ENCODE peak calls at places on chromosomes 7 and 10, in ten cellular contexts. One of them, this sample, is unnamed.

GRCh38 chr10:102545997-102546396 is 42.2 kb downstream of the SUFU start:
- DNase-seq in coronary artery: peak
- DNase-seq in CD8-positive, alpha-beta T cell: no peak
- DNase-seq in right cardiac atrium: no peak
- DNase-seq in endothelial cell of umbilical vein: no peak
- DNase-seq in psoas muscle: no peak
- DNase-seq in colonic mucosa: no peak
- DNase-seq in A549: no peak
- DNase-seq in cardiac muscle cell: peak
- DNase-seq in endodermal cell: no peak
- DNase-seq in this sample: peak

GRCh38 chr10:74955796-74956195 is 129.4 kb downstream of the KAT6B start:
- DNase-seq in coronary artery: no peak
- DNase-seq in CD8-positive, alpha-beta T cell: no peak
- DNase-seq in right cardiac atrium: no peak
- DNase-seq in endothelial cell of umbilical vein: no peak
- DNase-seq in psoas muscle: no peak
- DNase-seq in colonic mucosa: no peak
- DNase-seq in A549: no peak
- DNase-seq in cardiac muscle cell: peak
- DNase-seq in endodermal cell: no peak
- DNase-seq in this sample: no peak

GRCh38 chr7:123622660-123623386 is 21.2 kb downstream of the ASB15 start:
- DNase-seq in coronary artery: no peak
- DNase-seq in CD8-positive, alpha-beta T cell: no peak
- DNase-seq in right cardiac atrium: no peak
- DNase-seq in endothelial cell of umbilical vein: no peak
- DNase-seq in psoas muscle: no peak
- DNase-seq in colonic mucosa: peak
- DNase-seq in A549: no peak
- DNase-seq in cardiac muscle cell: no peak
- DNase-seq in endodermal cell: no peak
- DNase-seq in this sample: no peak

GRCh38 chr7:142436601-142437000 is 178.7 kb upstream of the PRSS58 start:
- DNase-seq in coronary artery: no peak
- DNase-seq in CD8-positive, alpha-beta T cell: no peak
- DNase-seq in right cardiac atrium: no peak
- DNase-seq in endothelial cell of umbilical vein: peak
- DNase-seq in psoas muscle: no peak
- DNase-seq in colonic mucosa: no peak
- DNase-seq in A549: peak
- DNase-seq in cardiac muscle cell: no peak
- DNase-seq in endodermal cell: no peak
- DNase-seq in this sample: peak

GRCh38 chr10:112639291-112639690 is 192.3 kb downstream of the VTI1A start:
- DNase-seq in coronary artery: no peak
- DNase-seq in CD8-positive, alpha-beta T cell: no peak
- DNase-seq in right cardiac atrium: no peak
- DNase-seq in endothelial cell of umbilical vein: no peak
- DNase-seq in psoas muscle: no peak
- DNase-seq in colonic mucosa: no peak
- DNase-seq in A549: no peak
- DNase-seq in cardiac muscle cell: no peak
- DNase-seq in endodermal cell: no peak
- DNase-seq in this sample: no peak

GRCh38 chr7:143811-144453 is 48.4 kb upstream of the FAM20C start:
- DNase-seq in coronary artery: no peak
- DNase-seq in CD8-positive, alpha-beta T cell: no peak
- DNase-seq in right cardiac atrium: peak
- DNase-seq in endothelial cell of umbilical vein: no peak
- DNase-seq in psoas muscle: no peak
- DNase-seq in colonic mucosa: peak
- DNase-seq in A549: no peak
- DNase-seq in cardiac muscle cell: no peak
- DNase-seq in endodermal cell: no peak
- DNase-seq in this sample: no peak

GRCh38 chr7:23474098-23474828 is 4.0 kb upstream of the IGF2BP3 start:
- DNase-seq in coronary artery: no peak
- DNase-seq in CD8-positive, alpha-beta T cell: no peak
- DNase-seq in right cardiac atrium: peak
- DNase-seq in endothelial cell of umbilical vein: peak
- DNase-seq in psoas muscle: peak
- DNase-seq in colonic mucosa: peak
- DNase-seq in A549: peak
- DNase-seq in cardiac muscle cell: peak
- DNase-seq in endodermal cell: peak
- DNase-seq in this sample: peak

GRCh38 chr7:50416509-50417299 is 33.4 kb downstream of the FIGNL1 start:
- DNase-seq in coronary artery: no peak
- DNase-seq in CD8-positive, alpha-beta T cell: no peak
- DNase-seq in right cardiac atrium: no peak
- DNase-seq in endothelial cell of umbilical vein: no peak
- DNase-seq in psoas muscle: no peak
- DNase-seq in colonic mucosa: no peak
- DNase-seq in A549: no peak
- DNase-seq in cardiac muscle cell: no peak
- DNase-seq in endodermal cell: peak
- DNase-seq in this sample: no peak

GRCh38 chr7:17706734-17707133 is 233.6 kb downstream of the SNX13 start:
- DNase-seq in coronary artery: no peak
- DNase-seq in CD8-positive, alpha-beta T cell: no peak
- DNase-seq in right cardiac atrium: no peak
- DNase-seq in endothelial cell of umbilical vein: peak
- DNase-seq in psoas muscle: no peak
- DNase-seq in colonic mucosa: peak
- DNase-seq in A549: peak
- DNase-seq in cardiac muscle cell: peak
- DNase-seq in endodermal cell: peak
- DNase-seq in this sample: peak

GRCh38 chr7:107059468-107059867 is 15.0 kb downstream of the PRKAR2B start:
- DNase-seq in coronary artery: no peak
- DNase-seq in CD8-positive, alpha-beta T cell: no peak
- DNase-seq in right cardiac atrium: no peak
- DNase-seq in endothelial cell of umbilical vein: no peak
- DNase-seq in psoas muscle: no peak
- DNase-seq in colonic mucosa: no peak
- DNase-seq in A549: no peak
- DNase-seq in cardiac muscle cell: no peak
- DNase-seq in endodermal cell: no peak
- DNase-seq in this sample: no peak

GRCh38 chr10:31660301-31660700 is 268.3 kb downstream of the ARHGAP12 start:
- DNase-seq in coronary artery: no peak
- DNase-seq in CD8-positive, alpha-beta T cell: no peak
- DNase-seq in right cardiac atrium: no peak
- DNase-seq in endothelial cell of umbilical vein: no peak
- DNase-seq in psoas muscle: no peak
- DNase-seq in colonic mucosa: no peak
- DNase-seq in A549: no peak
- DNase-seq in cardiac muscle cell: no peak
- DNase-seq in endodermal cell: no peak
- DNase-seq in this sample: no peak

GRCh38 chr10:218753-219152 is 83.5 kb downstream of the ZMYND11 start:
- DNase-seq in coronary artery: no peak
- DNase-seq in CD8-positive, alpha-beta T cell: no peak
- DNase-seq in right cardiac atrium: no peak
- DNase-seq in endothelial cell of umbilical vein: peak
- DNase-seq in psoas muscle: no peak
- DNase-seq in colonic mucosa: no peak
- DNase-seq in A549: no peak
- DNase-seq in cardiac muscle cell: no peak
- DNase-seq in endodermal cell: no peak
- DNase-seq in this sample: no peak
- H3K4me3 ChIP-seq in coronary artery: no peak
- H3K4me3 ChIP-seq in CD8-positive, alpha-beta T cell: no peak
- H3K4me3 ChIP-seq in right cardiac atrium: no peak
- H3K4me3 ChIP-seq in endothelial cell of umbilical vein: no peak
- H3K4me3 ChIP-seq in psoas muscle: no peak
- H3K4me3 ChIP-seq in colonic mucosa: no peak
- H3K4me3 ChIP-seq in A549: no peak
- H3K4me3 ChIP-seq in cardiac muscle cell: no peak
- H3K4me3 ChIP-seq in endodermal cell: no peak
- H3K4me3 ChIP-seq in this sample: no peak

DNA sequence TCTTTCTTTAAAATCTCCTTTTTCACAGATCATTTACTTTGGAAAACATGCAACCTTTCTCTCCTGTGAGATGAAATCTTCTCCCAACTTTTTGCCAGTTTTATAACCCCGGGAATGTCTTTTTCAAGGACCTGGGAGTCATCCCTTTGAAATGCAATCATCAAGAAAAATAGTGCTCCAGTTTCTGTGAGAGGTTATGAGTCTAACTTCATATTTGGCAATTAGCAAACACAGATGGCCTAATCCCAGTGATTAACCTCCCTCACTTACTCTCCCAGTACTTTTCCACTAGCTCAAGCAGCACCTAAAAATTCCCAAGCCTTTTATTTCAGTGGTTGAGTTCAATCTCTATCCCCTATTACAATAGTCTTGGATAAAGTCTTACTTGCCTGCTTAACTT is 185.8 kb upstream of the TMEM106B start:
- DNase-seq in coronary artery: no peak
- DNase-seq in CD8-positive, alpha-beta T cell: no peak
- DNase-seq in right cardiac atrium: no peak
- DNase-seq in endothelial cell of umbilical vein: no peak
- DNase-seq in psoas muscle: no peak
- DNase-seq in colonic mucosa: no peak
- DNase-seq in A549: no peak
- DNase-seq in cardiac muscle cell: peak
- DNase-seq in endodermal cell: no peak
- DNase-seq in this sample: no peak
- H3K4me3 ChIP-seq in coronary artery: no peak
- H3K4me3 ChIP-seq in CD8-positive, alpha-beta T cell: no peak
- H3K4me3 ChIP-seq in right cardiac atrium: no peak
- H3K4me3 ChIP-seq in endothelial cell of umbilical vein: no peak
- H3K4me3 ChIP-seq in psoas muscle: no peak
- H3K4me3 ChIP-seq in colonic mucosa: no peak
- H3K4me3 ChIP-seq in A549: no peak
- H3K4me3 ChIP-seq in cardiac muscle cell: no peak
- H3K4me3 ChIP-seq in endodermal cell: no peak
- H3K4me3 ChIP-seq in this sample: no peak

GRCh38 chr10:73780966-73781365 is 882 bp upstream of the CHCHD1 start:
- DNase-seq in coronary artery: no peak
- DNase-seq in CD8-positive, alpha-beta T cell: no peak
- DNase-seq in right cardiac atrium: no peak
- DNase-seq in endothelial cell of umbilical vein: no peak
- DNase-seq in psoas muscle: no peak
- DNase-seq in colonic mucosa: peak
- DNase-seq in A549: no peak
- DNase-seq in cardiac muscle cell: no peak
- DNase-seq in endodermal cell: no peak
- DNase-seq in this sample: no peak

GRCh38 chr10:73781548-73781878 is 335 bp upstream of the CHCHD1 start:
- DNase-seq in coronary artery: no peak
- DNase-seq in CD8-positive, alpha-beta T cell: no peak
- DNase-seq in right cardiac atrium: no peak
- DNase-seq in endothelial cell of umbilical vein: no peak
- DNase-seq in psoas muscle: no peak
- DNase-seq in colonic mucosa: no peak
- DNase-seq in A549: no peak
- DNase-seq in cardiac muscle cell: no peak
- DNase-seq in endodermal cell: no peak
- DNase-seq in this sample: no peak

GRCh38 chr10:73779539-73780197 is 2.2 kb upstream of the CHCHD1 start:
- DNase-seq in coronary artery: no peak
- DNase-seq in CD8-positive, alpha-beta T cell: no peak
- DNase-seq in right cardiac atrium: no peak
- DNase-seq in endothelial cell of umbilical vein: no peak
- DNase-seq in psoas muscle: no peak
- DNase-seq in colonic mucosa: no peak
- DNase-seq in A549: no peak
- DNase-seq in cardiac muscle cell: no peak
- DNase-seq in endodermal cell: no peak
- DNase-seq in this sample: no peak

GRCh38 chr10:73780301-73780700 is 1.5 kb upstream of the CHCHD1 start:
- DNase-seq in coronary artery: no peak
- DNase-seq in CD8-positive, alpha-beta T cell: no peak
- DNase-seq in right cardiac atrium: no peak
- DNase-seq in endothelial cell of umbilical vein: no peak
- DNase-seq in psoas muscle: no peak
- DNase-seq in colonic mucosa: no peak
- DNase-seq in A549: no peak
- DNase-seq in cardiac muscle cell: no peak
- DNase-seq in endodermal cell: no peak
- DNase-seq in this sample: no peak

DNA sequence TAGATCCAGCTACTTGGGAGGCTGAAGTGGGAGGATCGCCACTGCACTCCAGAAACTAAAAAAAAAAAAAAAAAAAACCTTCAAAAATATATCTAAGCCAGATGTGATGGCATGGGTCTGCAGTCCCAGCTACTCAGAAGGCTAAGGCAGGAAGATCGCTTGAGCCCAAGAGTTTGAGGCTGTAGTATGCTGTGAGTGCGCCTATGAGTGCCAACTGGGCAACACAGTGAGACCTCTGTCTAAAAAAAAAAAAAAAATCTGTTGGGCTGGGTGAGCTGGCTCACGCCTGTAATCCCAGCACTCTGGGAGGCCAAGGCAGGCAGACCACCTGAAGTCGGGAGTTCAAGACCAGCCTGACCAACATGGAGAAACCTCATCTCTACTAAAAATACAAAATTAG is 2.8 kb upstream of the CHCHD1 start:
- DNase-seq in coronary artery: no peak
- DNase-seq in CD8-positive, alpha-beta T cell: no peak
- DNase-seq in right cardiac atrium: no peak
- DNase-seq in endothelial cell of umbilical vein: no peak
- DNase-seq in psoas muscle: no peak
- DNase-seq in colonic mucosa: no peak
- DNase-seq in A549: no peak
- DNase-seq in cardiac muscle cell: no peak
- DNase-seq in endodermal cell: no peak
- DNase-seq in this sample: no peak
- H3K4me3 ChIP-seq in coronary artery: no peak
- H3K4me3 ChIP-seq in CD8-positive, alpha-beta T cell: no peak
- H3K4me3 ChIP-seq in right cardiac atrium: no peak
- H3K4me3 ChIP-seq in endothelial cell of umbilical vein: no peak
- H3K4me3 ChIP-seq in psoas muscle: no peak
- H3K4me3 ChIP-seq in colonic mucosa: no peak
- H3K4me3 ChIP-seq in A549: no peak
- H3K4me3 ChIP-seq in cardiac muscle cell: no peak
- H3K4me3 ChIP-seq in endodermal cell: no peak
- H3K4me3 ChIP-seq in this sample: no peak

DNA sequence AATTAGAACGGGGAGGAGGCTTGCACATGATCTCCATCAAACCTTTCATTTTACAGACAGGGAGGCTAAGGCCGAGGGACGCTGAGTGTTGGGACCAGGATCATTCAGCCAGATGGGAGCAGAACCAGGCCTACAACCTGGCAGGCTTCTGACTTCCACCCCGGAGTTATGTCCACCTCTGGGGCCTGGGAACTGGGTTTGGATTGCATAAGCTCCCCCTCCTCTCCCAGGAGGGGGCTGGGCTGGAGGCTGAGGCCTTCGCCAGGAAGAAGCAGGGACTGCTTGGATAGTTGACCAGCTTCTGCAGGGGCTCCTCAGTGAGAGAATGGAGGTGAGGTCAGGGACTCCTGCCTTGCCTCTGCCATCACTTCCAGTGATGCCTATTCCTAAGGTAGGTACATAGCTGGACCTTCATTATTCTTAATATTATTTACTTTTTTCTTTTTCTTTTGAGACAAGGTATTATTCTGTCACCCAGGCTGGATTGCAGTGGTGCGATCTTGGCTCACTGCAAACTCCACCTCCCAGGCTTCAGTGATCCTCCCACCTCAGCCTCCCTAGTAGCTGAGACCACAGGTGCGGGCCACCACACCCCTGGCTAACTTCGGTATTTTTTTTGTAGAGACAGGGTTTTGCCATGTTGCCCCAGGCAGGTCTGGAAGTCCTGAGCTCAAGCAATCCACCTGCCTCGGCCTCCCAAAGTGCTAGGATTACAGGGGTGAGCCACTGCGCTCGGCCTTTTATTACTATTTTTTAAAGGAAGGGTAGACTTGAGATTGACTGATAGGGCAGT is 1.3 kb downstream of the SNX10 start:
- DNase-seq in coronary artery: no peak
- DNase-seq in CD8-positive, alpha-beta T cell: no peak
- DNase-seq in right cardiac atrium: no peak
- DNase-seq in endothelial cell of umbilical vein: no peak
- DNase-seq in psoas muscle: no peak
- DNase-seq in colonic mucosa: no peak
- DNase-seq in A549: no peak
- DNase-seq in cardiac muscle cell: no peak
- DNase-seq in endodermal cell: peak
- DNase-seq in this sample: peak
- H3K4me3 ChIP-seq in coronary artery: peak
- H3K4me3 ChIP-seq in CD8-positive, alpha-beta T cell: peak
- H3K4me3 ChIP-seq in right cardiac atrium: no peak
- H3K4me3 ChIP-seq in endothelial cell of umbilical vein: no peak
- H3K4me3 ChIP-seq in psoas muscle: peak
- H3K4me3 ChIP-seq in colonic mucosa: peak
- H3K4me3 ChIP-seq in A549: no peak
- H3K4me3 ChIP-seq in cardiac muscle cell: no peak
- H3K4me3 ChIP-seq in endodermal cell: peak
- H3K4me3 ChIP-seq in this sample: no peak

This sample was measured in H7.